ENCODE peak calls at places on chromosomes 5 and 9, in seven cellular contexts. Y, K, T, N, O, A and E are unnamed samples.

GRCh38 chr5:128632264-128632663 is 94.2 kb upstream of the FBN2 start:
- DNase-seq in A (no peak), T (no peak), K (no peak), Y (no peak), N (no peak), O (no peak), E (no peak)

GRCh38 chr5:146338774-146339714 is at the start of gene POU4F3:
- DNase-seq in N (no peak), A (no peak), T (no peak), Y (no peak), K (no peak), O (no peak), E (no peak)

GRCh38 chr5:172870261-172870806 is 36.3 kb downstream of the ERGIC1 start:
- DNase-seq in O (peak; percentile 87), Y (no peak), T (peak; percentile 44), K (peak; percentile 85), N (no peak), A (peak; percentile 39), E (peak; percentile 80)

GRCh38 chr5:111251941-111252340 is 27.8 kb downstream of the CAMK4 start:
- DNase-seq in O (no peak), T (no peak), K (no peak), Y (no peak), A (no peak), N (no peak), E (no peak)

GRCh38 chr5:9046756-9047481 is 499.0 kb downstream of the SEMA5A start:
- DNase-seq in T (no peak), K (no peak), O (no peak), Y (no peak), A (no peak), N (no peak), E (no peak)

GRCh38 chr9:125820100-125820804 is 73.1 kb downstream of the PBX3 start:
- DNase-seq in N (no peak), T (no peak), Y (no peak), O (no peak), K (no peak), A (no peak), E (no peak)

GRCh38 chr5:16245249-16245648 is 65.7 kb upstream of the MARCHF11 start:
- DNase-seq in O (no peak), T (no peak), N (no peak), Y (no peak), A (no peak), K (no peak), E (no peak)

GRCh38 chr9:76733096-76733495 is 31.1 kb upstream of the PCA3 start:
- DNase-seq in K (no peak), Y (no peak), T (no peak), N (no peak), A (no peak), O (no peak), E (no peak)

GRCh38 chr9:133334161-133334560 is 1.8 kb downstream of the SURF6 start:
- DNase-seq in A (no peak), N (no peak), Y (no peak), T (peak; percentile 6), K (no peak), O (peak; percentile 53), E (no peak)

GRCh38 chr5:116358911-116359418 is 215.7 kb downstream of the SEMA6A start:
- DNase-seq in Y (no peak), T (no peak), O (no peak), K (no peak), N (no peak), A (no peak), E (no peak)

GRCh38 chr5:117547192-117547591 is 972.6 kb upstream of the SEMA6A start:
- DNase-seq in K (no peak), A (no peak), O (no peak), N (no peak), Y (no peak), T (no peak), E (no peak)

GRCh38 chr9:35538361-35539234 is 48.7 kb downstream of the RUSC2 start:
- DNase-seq in Y (no peak), K (peak; percentile 64), O (peak; percentile 93), N (no peak), A (peak; percentile 55), T (peak; percentile 80), E (peak; percentile 56)

GRCh38 chr9:98900725-98901124 is 43.0 kb upstream of the COL15A1 start:
- DNase-seq in K (no peak), N (no peak), A (no peak), O (no peak), T (no peak), Y (no peak), E (no peak)

GRCh38 chr5:122702524-122702875 is 72.4 kb upstream of the SNX2 start:
- DNase-seq in O (no peak), N (no peak), Y (no peak), T (no peak), K (no peak), A (no peak), E (no peak)

GRCh38 chr9:113598883-113599282 is 135.4 kb downstream of the RGS3 start:
- DNase-seq in T (no peak), O (no peak), Y (no peak), A (no peak), K (no peak), N (no peak), E (no peak)

GRCh38 chr9:113598451-113598850 is 134.9 kb downstream of the RGS3 start:
- DNase-seq in O (no peak), T (no peak), K (no peak), N (no peak), A (no peak), Y (no peak), E (no peak)

GRCh38 chr9:113597390-113598241 is 134.1 kb downstream of the RGS3 start:
- DNase-seq in T (no peak), Y (no peak), A (no peak), K (no peak), O (peak; percentile 60), N (no peak), E (no peak)

GRCh38 chr9:113594484-113595299 is 131.2 kb downstream of the RGS3 start:
- DNase-seq in K (no peak), N (no peak), A (no peak), Y (no peak), T (no peak), O (peak; percentile 72), E (no peak)

DNA sequence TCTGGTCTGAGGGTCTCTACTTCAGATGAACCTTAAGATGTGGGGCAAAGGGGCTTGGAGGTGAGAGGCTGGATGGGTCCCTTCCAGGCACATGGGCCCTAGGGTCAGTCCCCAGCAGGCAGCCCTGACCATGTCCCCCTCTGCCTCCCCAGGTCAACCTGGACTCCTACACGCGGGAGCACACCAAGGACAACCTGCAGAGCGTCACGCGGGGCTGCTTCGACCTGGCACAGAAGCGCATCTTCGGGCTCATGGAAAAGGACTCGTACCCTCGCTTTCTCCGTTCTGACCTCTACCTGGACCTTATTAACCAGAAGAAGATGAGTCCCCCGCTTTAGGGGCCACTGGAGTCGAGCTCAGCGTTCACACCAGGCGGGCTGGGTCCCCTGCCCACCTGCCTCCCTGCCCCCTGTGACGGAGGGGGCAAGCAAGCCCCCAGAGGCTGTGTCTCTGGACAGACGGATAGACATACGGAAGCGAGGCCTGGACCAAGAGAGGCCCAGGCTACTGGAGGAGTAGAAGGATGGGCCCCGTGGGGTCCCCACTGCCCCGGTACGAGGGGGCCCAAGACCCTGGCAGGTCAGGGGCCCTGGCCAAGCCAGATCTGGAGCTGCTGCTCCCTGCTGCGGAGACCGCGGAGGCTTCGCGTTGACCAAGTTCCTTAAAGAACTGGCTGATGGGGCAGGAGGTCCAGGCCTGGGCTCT is 133.2 kb downstream of the RGS3 start:
- DNase-seq in K (no peak), N (no peak), Y (no peak), A (no peak), T (no peak), O (peak; percentile 61), E (no peak)
- H3K27ac ChIP-seq in K (peak overlapping the region; percentile 85), N (no peak overlapping the region), Y (no peak overlapping the region), A (peak overlapping the region; percentile 5), T (no peak overlapping the region), O (no peak overlapping the region), E (no peak overlapping the region)

GRCh38 chr5:36151434-36152323 is at the start of the genes LMBRD2 and SKP2:
- DNase-seq in N (peak; percentile 96), A (peak; percentile 95), K (peak; percentile 99), T (peak; percentile 97), O (peak; percentile 98), Y (peak; percentile 95), E (peak; percentile 96)
- TF ChIP-seq POLR2A in N (peak; percentile 58), A (peak; percentile 25), K (no peak), T (peak; percentile 43), O (peak; percentile 26), Y (peak; percentile 72), E (peak; percentile 10)

GRCh38 chr5:131245948-131246347 is 17.9 kb upstream of the CDC42SE2 start:
- DNase-seq in T (no peak), Y (no peak), K (no peak), A (no peak), O (no peak), N (no peak), E (no peak)
- H3K27ac ChIP-seq in T (no peak overlapping the region), Y (no peak overlapping the region), K (no peak overlapping the region), A (no peak overlapping the region), O (no peak overlapping the region), N (no peak overlapping the region), E (no peak overlapping the region)

GRCh38 chr9:124658165-124659017 is 112.7 kb downstream of the NR6A1 start:
- DNase-seq in T (peak; percentile 23), O (peak; percentile 73), A (peak; percentile 49), N (peak; percentile 72), Y (peak; percentile 76), K (peak; percentile 89), E (peak; percentile 25)
- TF ChIP-seq POLR2A in T (no peak), O (no peak), A (no peak), N (peak; percentile 68), Y (peak; percentile 86), K (no peak), E (peak; percentile 65)

GRCh38 chr5:32277782-32278181 is 35.0 kb downstream of the MTMR12 start:
- DNase-seq in T (no peak), A (no peak), Y (no peak), K (no peak), N (no peak), O (no peak), E (no peak)

GRCh38 chr5:32278403-32278802 is 34.3 kb downstream of the MTMR12 start:
- DNase-seq in T (no peak), O (no peak), N (no peak), Y (no peak), K (no peak), A (no peak), E (no peak)

GRCh38 chr5:32275421-32275765 is 37.3 kb downstream of the MTMR12 start:
- DNase-seq in A (no peak), N (no peak), Y (peak; percentile 81), T (no peak), O (no peak), K (peak; percentile 27), E (no peak)

GRCh38 chr5:32274548-32275420 is 38.0 kb downstream of the MTMR12 start:
- DNase-seq in N (no peak), O (no peak), T (no peak), Y (no peak), K (no peak), A (no peak), E (no peak)

GRCh38 chr5:32276173-32276853 is 36.4 kb downstream of the MTMR12 start:
- DNase-seq in N (no peak), A (no peak), T (no peak), O (no peak), Y (peak; percentile 23), K (no peak), E (no peak)
- H3K27ac ChIP-seq in N (peak overlapping the region; percentile 64), A (peak overlapping the region; percentile 89), T (peak overlapping the region; percentile 47), O (no peak overlapping the region), Y (peak overlapping the region; percentile 67), K (no peak overlapping the region), E (peak overlapping the region; percentile 47)